ENCODE peak calls at places on chromosomes 13 and 19, in four cellular contexts. H is HepG2, M is A549, Y is WTC11. J is an unnamed sample.

GRCh38 chr19:11410682-11411081 is 8.4 kb downstream of the RGL3 start:
- DNase-seq in Y (no peak), H (no peak), M (no peak), J (no peak)

GRCh38 chr13:32737111-32737571 is 150.9 kb downstream of the PDS5B start:
- DNase-seq in H (no peak), M (no peak), Y (no peak), J (no peak)

GRCh38 chr13:45385320-45385719 is 32.9 kb downstream of the SLC25A30 start:
- DNase-seq in M (no peak), Y (no peak), H (no peak), J (no peak)

GRCh38 chr13:81493144-81493543 is 1152.2 kb upstream of the SPRY2 start:
- DNase-seq in H (peak), M (no peak), Y (no peak), J (no peak)

GRCh38 chr13:90640976-90641375 is 706.5 kb upstream of the MIR17HG start:
- DNase-seq in Y (no peak), H (no peak), M (no peak), J (no peak)

GRCh38 chr19:50476224-50476942 is at the start of the genes EMC10 and GARIN5A:
- DNase-seq in Y (peak), H (no peak), M (peak), J (peak)

GRCh38 chr19:15374796-15375440 is 4.7 kb downstream of the AKAP8 start:
- DNase-seq in H (no peak), M (no peak), Y (no peak), J (no peak)

GRCh38 chr19:50167314-50167721 is 4.2 kb upstream of the IZUMO2 start:
- DNase-seq in H (peak), M (no peak), Y (no peak), J (no peak)

GRCh38 chr13:59533561-59534337 is 630.0 kb downstream of the DIAPH3 start:
- DNase-seq in Y (no peak), H (peak), M (no peak), J (no peak)

GRCh38 chr13:111398715-111399299 is 78.4 kb downstream of the TEX29 start:
- DNase-seq in H (peak), M (no peak), Y (no peak), J (peak)

GRCh38 chr13:31236211-31236786 is 36.5 kb downstream of the B3GLCT start:
- DNase-seq in H (peak), M (no peak), Y (no peak), J (no peak)

GRCh38 chr13:97567510-97568243 is 133.7 kb downstream of the RAP2A start:
- DNase-seq in Y (no peak), H (peak), M (peak), J (no peak)

GRCh38 chr13:59734393-59734792 is 429.3 kb downstream of the DIAPH3 start:
- DNase-seq in H (no peak), Y (no peak), M (no peak), J (no peak)

GRCh38 chr19:47353307-47353712 is 4.2 kb downstream of the DHX34 start:
- DNase-seq in M (no peak), H (peak), Y (no peak), J (no peak)

GRCh38 chr19:3075605-3076431 is 13.5 kb upstream of the TLE5 start:
- DNase-seq in M (no peak), H (no peak), Y (peak), J (peak)

GRCh38 chr13:110377178-110378175 is 70.4 kb downstream of the COL4A2 start:
- DNase-seq in Y (no peak), H (no peak), M (no peak), J (no peak)

DNA sequence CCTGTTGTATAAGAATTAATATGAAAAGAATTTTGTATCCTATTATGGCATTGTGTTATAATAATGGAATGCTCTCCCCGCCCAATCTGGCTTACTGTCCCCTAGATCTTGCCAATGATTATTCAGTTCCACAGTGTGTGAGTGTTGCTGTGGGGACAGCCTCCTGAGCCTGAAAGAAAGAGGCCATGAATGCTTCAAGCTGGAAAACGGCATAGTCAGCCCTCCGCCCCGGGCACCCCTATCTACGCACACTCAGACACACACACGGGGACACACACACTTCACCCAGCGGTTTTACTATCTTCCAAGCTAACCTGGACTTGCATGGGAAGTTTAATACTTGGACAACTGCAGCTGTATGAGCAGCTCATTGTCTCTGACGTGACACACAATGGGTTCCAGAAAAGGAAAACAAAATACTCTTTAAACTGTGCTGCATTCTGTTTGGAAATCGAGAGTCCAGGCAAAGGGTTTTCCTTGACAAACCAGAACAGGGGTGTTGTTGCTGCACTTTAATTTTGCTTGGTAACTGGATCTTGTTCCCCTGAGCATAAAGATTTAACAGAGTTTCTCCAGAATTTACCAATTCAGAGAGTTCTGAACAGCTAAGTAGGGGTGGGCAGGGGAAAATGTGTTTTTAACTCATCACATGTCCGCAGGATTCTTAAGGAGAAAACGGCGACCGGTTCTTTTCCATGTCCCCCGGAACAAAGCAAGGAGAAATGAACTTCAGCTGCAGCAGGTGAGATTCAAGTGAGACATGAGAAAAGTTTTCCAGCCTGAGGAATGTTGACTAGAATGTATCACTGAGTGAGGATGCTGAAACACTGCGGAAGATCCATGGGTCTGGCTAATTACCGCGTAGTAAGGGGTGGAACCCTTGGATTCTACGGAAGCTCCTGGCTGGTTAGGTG is 472.9 kb downstream of the FOXO1 start:
- DNase-seq in Y (no peak), M (no peak), H (no peak), J (no peak)
- TF ChIP-seq NR3C1 in Y (no peak), M (no peak), H (no peak), J (no peak)

DNA sequence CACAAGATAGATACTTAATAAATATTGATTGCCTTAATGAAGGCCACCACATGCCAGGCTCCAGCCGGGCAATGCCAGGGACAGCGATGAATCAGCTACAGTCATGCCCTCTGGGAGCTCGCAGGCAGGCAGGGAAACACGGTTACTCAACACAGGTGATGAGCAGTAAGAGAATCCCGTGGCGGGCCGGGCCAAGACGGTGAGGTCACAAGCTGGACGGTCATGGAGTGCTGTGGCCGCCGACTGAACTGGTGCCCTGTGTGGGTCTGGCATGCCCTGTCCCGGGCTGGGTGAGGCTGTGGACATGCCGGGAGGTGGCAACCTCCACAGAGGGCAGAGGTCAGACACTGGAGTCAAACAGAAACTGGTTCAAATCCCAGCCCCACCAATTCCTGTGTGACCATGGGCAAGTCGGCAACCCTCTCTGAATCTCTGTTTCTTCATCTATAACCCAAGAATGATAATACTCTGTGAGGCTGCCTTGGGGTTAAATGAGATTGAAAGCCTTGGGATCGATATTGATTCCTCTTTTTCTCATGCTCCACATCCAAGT is 13.2 kb upstream of the PAK4 start:
- DNase-seq in H (no peak), M (peak), Y (no peak), J (no peak)
- TF ChIP-seq NR3C1 in H (no peak), M (no peak), Y (no peak), J (no peak)

GRCh38 chr19:48395170-48395455 is 1.6 kb downstream of the GRIN2D start:
- DNase-seq in M (no peak), Y (no peak), H (no peak), J (no peak)

GRCh38 chr19:48397263-48397635 is 3.8 kb downstream of the GRIN2D start:
- DNase-seq in M (no peak), Y (no peak), H (no peak), J (no peak)

GRCh38 chr19:48395499-48395898 is 2.0 kb downstream of the GRIN2D start:
- DNase-seq in Y (no peak), H (no peak), M (no peak), J (no peak)

GRCh38 chr19:48396871-48397176 is 3.4 kb downstream of the GRIN2D start:
- DNase-seq in M (no peak), Y (no peak), H (no peak), J (no peak)

GRCh38 chr19:48396010-48396870 is 2.8 kb downstream of the GRIN2D start:
- DNase-seq in H (no peak), M (no peak), Y (no peak), J (peak)
- TF ChIP-seq NR3C1 in H (no peak), M (no peak), Y (no peak), J (no peak)

GRCh38 chr13:48626077-48626449 is 27.7 kb upstream of the CYSLTR2 start:
- DNase-seq in Y (no peak), M (no peak), H (peak), J (peak)
- TF ChIP-seq NR3C1 in Y (no peak), M (no peak), H (no peak), J (no peak)

GRCh38 chr13:76667551-76667950 is 218.7 kb downstream of the KCTD12 start:
- DNase-seq in Y (no peak), M (no peak), H (no peak), J (no peak)
- TF ChIP-seq NR3C1 in Y (no peak), M (no peak), H (no peak), J (no peak)

GRCh38 chr19:19463348-19464117 is 51.8 kb downstream of the TSSK6 start:
- DNase-seq in M (no peak), H (no peak), Y (no peak), J (no peak)
- TF ChIP-seq NR3C1 in M (no peak), H (no peak), Y (no peak), J (no peak)

DNA sequence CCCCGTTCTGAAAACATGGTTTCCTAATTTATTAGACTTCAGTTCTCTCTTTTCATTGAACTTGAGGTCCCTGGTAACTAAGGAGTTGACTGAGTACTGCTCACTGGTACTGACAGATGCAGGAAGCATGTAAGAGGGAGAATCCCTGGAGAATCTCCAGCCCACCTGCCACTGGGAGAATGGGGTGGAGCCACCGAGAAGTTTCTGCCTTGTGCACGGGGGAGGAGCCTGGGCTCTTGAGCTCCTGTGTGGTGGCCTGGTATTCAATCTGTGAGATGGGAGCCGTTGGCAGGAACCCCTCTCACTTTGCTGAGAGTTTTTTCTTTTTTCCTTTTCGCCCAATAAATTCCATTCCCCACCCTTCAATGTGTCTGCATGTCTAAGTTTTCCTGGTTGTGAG is 13.2 kb upstream of the AKAP11 start:
- DNase-seq in M (no peak), Y (peak), H (no peak), J (peak)
- TF ChIP-seq NR3C1 in M (no peak), Y (no peak), H (no peak), J (no peak)